ENCODE peak calls at places on chromosome 3, in six cellular contexts. G is WERI-Rb-1; V is esophagus squamous epithelium; Q is CD8-positive, alpha-beta T cell; P is upper lobe of right lung; U is testis. H is an unnamed sample. For H3K36me3, the result is how much of the 10 kb centered on the place peaks cover.

GRCh38 chr3:12588674-12589054 is 31.8 kb downstream of the MKRN2 start:
- DNase-seq in Q (no peak), G (no peak), U (no peak), V (no peak), P (no peak), H (no peak)

GRCh38 chr3:117892431-117892841 is 1142.2 kb downstream of the IGSF11 start:
- DNase-seq in P (no peak), Q (no peak), G (no peak), U (no peak), V (no peak), H (no peak)

GRCh38 chr3:69364354-69364753 is 21.5 kb downstream of the FRMD4B start:
- DNase-seq in G (no peak), Q (no peak), P (no peak), U (no peak), V (no peak), H (no peak)

GRCh38 chr3:111724694-111725093 is 129.5 kb upstream of the ZBED2 start:
- DNase-seq in P (no peak), U (no peak), V (no peak), G (no peak), Q (no peak), H (no peak)

GRCh38 chr3:114694251-114694650 is 400.4 kb downstream of the TIGIT start:
- DNase-seq in Q (no peak), P (no peak), V (no peak), G (no peak), U (no peak), H (no peak)

GRCh38 chr3:156383433-156384025 is 171.4 kb downstream of the SSR3 start:
- DNase-seq in G (no peak), Q (no peak), V (no peak), U (no peak), P (no peak), H (no peak)

GRCh38 chr3:159787191-159787590 is 201.4 kb upstream of the IL12A start:
- DNase-seq in Q (no peak), U (no peak), G (no peak), P (no peak), V (no peak), H (no peak)

GRCh38 chr3:189824629-189825312 is 193.6 kb downstream of the TP63 start:
- DNase-seq in Q (no peak), G (no peak), U (no peak), V (no peak), P (no peak), H (no peak)

GRCh38 chr3:45437388-45437787 is 49.0 kb downstream of the LARS2 start:
- DNase-seq in U (no peak), Q (no peak), G (no peak), V (no peak), P (no peak), H (no peak)

GRCh38 chr3:170355738-170356595 is 1.5 kb upstream of the SKIL start:
- DNase-seq in Q (no peak), U (peak), G (peak), P (peak), V (peak), H (peak)

GRCh38 chr3:157360044-157360443 is 76.6 kb upstream of the PTX3 start:
- DNase-seq in Q (no peak), V (no peak), G (no peak), U (no peak), P (no peak), H (no peak)

GRCh38 chr3:4990061-4990460 is 10.8 kb downstream of the BHLHE40 start:
- DNase-seq in G (no peak), P (no peak), V (no peak), Q (no peak), U (no peak), H (no peak)

GRCh38 chr3:191338177-191338488 is 7.8 kb upstream of the UTS2B start:
- DNase-seq in G (no peak), Q (no peak), V (no peak), P (no peak), U (no peak), H (no peak)

GRCh38 chr3:24494616-24495333 is at the start of gene THRB:
- DNase-seq in G (peak), P (peak), Q (no peak), U (peak), V (no peak), H (peak)

GRCh38 chr3:112090899-112091586 is 4.9 kb downstream of the C3orf52 start:
- DNase-seq in V (no peak), G (no peak), U (no peak), Q (no peak), P (no peak), H (no peak)

GRCh38 chr3:62803276-62803675 is 71.9 kb downstream of the CADPS start:
- DNase-seq in U (no peak), Q (no peak), V (no peak), P (no peak), G (peak), H (no peak)

GRCh38 chr3:131596884-131597283 is 94.1 kb upstream of the MRPL3 start:
- DNase-seq in P (no peak), G (no peak), U (no peak), V (no peak), Q (no peak), H (no peak)

GRCh38 chr3:113157408-113157980 is 53.9 kb upstream of the BOC start:
- DNase-seq in V (no peak), U (peak), G (no peak), P (no peak), Q (no peak), H (no peak)

GRCh38 chr3:108182339-108182738 is 39.9 kb downstream of the IFT57 start:
- DNase-seq in U (no peak), G (no peak), Q (no peak), P (no peak), V (no peak), H (no peak)

GRCh38 chr3:66410976-66411375 is 89.8 kb downstream of the LRIG1 start:
- DNase-seq in V (no peak), Q (no peak), P (no peak), G (no peak), U (no peak), H (no peak)

GRCh38 chr3:25532763-25533162 is 104.7 kb downstream of the RARB start:
- DNase-seq in U (peak), G (peak), V (no peak), P (no peak), Q (no peak), H (no peak)

GRCh38 chr3:168684519-168684918 is 588.8 kb upstream of the GOLIM4 start:
- DNase-seq in P (no peak), U (no peak), G (no peak), Q (no peak), V (no peak), H (no peak)

GRCh38 chr3:167450675-167451074 is 23.2 kb downstream of the SERPINI2 start:
- DNase-seq in G (no peak), V (no peak), U (no peak), P (no peak), Q (no peak), H (no peak)

GRCh38 chr3:31364711-31365110 is 168.0 kb upstream of the STT3B start:
- DNase-seq in V (no peak), G (no peak), U (no peak), Q (no peak), P (no peak), H (no peak)

GRCh38 chr3:19632099-19633074 is 301.6 kb downstream of the EFHB start:
- DNase-seq in Q (no peak), P (no peak), U (no peak), G (no peak), V (no peak), H (no peak)

GRCh38 chr3:152346058-152346457 is 77.3 kb downstream of the MBNL1 start:
- DNase-seq in Q (no peak), P (no peak), U (no peak), G (no peak), V (no peak), H (no peak)

GRCh38 chr3:99499235-99499798 is 139.1 kb upstream of the COL8A1 start:
- DNase-seq in U (peak), P (no peak), Q (no peak), V (no peak), G (peak), H (no peak)

DNA sequence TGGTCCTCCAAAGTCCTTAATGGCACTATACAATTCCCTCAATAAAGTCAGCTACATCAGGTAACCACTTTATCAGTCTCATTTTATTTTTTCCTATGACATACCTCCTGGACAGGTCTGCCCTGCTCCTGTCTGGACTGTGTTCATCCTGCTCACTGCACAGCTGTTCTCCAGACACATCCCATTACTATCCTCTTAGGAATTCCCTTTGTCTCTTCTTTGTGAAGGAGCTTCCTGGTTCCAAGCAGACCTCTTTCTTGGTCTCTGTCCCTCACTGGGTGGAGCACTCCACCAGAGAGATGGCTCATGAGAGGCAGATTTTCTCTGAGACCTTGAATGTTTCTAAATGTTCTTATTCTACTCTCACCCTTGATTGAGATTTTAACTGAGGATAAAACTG is 60.1 kb downstream of the KY start:
- DNase-seq in V (no peak), U (no peak), G (no peak), Q (no peak), P (no peak), H (no peak)
- H3K4me3 ChIP-seq in V (no peak), U (no peak), G (no peak), Q (no peak), P (no peak), H (no peak)

GRCh38 chr3:7194081-7194835 is 333.3 kb downstream of the GRM7 start:
- DNase-seq in V (no peak), U (no peak), G (no peak), P (no peak), Q (no peak), H (no peak)
- H3K36me3 ChIP-seq in V (under half), U (under half), G (under half), P (under half), Q (under half), H (under half)

GRCh38 chr3:68007621-68008226 is 353.3 kb upstream of the SUCLG2 start:
- DNase-seq in G (peak), U (peak), P (no peak), V (no peak), Q (peak), H (no peak)
- H3K27ac ChIP-seq in G (no peak), U (no peak), P (no peak), V (no peak), Q (no peak), H (no peak)

GRCh38 chr3:42500091-42500490 is 2.4 kb upstream of the VIPR1 start:
- DNase-seq in P (peak), V (no peak), Q (no peak), G (peak), U (no peak), H (peak)

GRCh38 chr3:42501321-42501680 is 1.1 kb upstream of the VIPR1 start:
- DNase-seq in Q (no peak), U (no peak), P (no peak), V (no peak), G (peak), H (peak)

GRCh38 chr3:42499478-42499871 is 3.0 kb upstream of the VIPR1 start:
- DNase-seq in G (peak), P (no peak), V (no peak), U (no peak), Q (no peak), H (peak)

GRCh38 chr3:42501681-42502428 is 588 bp upstream of the VIPR1 start:
- DNase-seq in U (peak), G (peak), P (peak), V (no peak), Q (peak), H (peak)

GRCh38 chr3:42500909-42501308 is 1.5 kb upstream of the VIPR1 start:
- DNase-seq in V (no peak), U (no peak), G (no peak), P (no peak), Q (no peak), H (peak)
- H3K4me3 ChIP-seq in V (no peak), U (no peak), G (no peak), P (no peak), Q (no peak), H (no peak)

DNA sequence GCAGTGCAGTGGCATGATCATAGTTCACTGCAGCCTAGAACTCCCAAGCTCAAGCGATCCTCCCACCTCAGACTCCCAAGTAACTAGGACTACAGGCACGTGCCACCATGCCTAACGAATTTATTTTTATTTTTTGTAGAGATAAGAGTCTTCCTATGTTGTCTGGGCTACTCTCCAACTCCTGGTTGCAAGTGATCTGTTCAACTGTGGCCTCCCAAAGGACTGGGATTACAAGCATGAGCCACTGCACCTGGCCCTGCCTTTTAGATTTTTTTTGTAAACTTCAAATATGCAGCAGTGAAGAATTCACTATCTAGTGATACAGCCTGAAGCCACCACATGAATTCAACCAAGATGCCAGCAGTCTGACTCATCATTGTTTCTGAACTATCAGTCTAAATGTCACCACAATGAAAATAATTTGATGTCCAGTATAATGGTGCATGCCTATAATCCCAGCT is 32.7 kb downstream of the UBXN7 start:
- DNase-seq in V (no peak), P (no peak), U (no peak), Q (no peak), G (no peak), H (no peak)
- H3K36me3 ChIP-seq in V (half or more), P (under half), U (under half), Q (under half), G (under half), H (under half)

GRCh38 chr3:73028803-73029202 is 32.2 kb downstream of the PPP4R2 start:
- DNase-seq in Q (no peak), U (no peak), P (no peak), V (no peak), G (no peak), H (no peak)

GRCh38 chr3:73026702-73027101 is 30.1 kb downstream of the PPP4R2 start:
- DNase-seq in V (no peak), P (no peak), G (no peak), Q (no peak), U (no peak), H (no peak)

GRCh38 chr3:73021301-73021700 is 24.7 kb downstream of the PPP4R2 start:
- DNase-seq in Q (no peak), V (no peak), U (no peak), G (no peak), P (no peak), H (no peak)

GRCh38 chr3:73026111-73026510 is 29.5 kb downstream of the PPP4R2 start:
- DNase-seq in P (no peak), V (no peak), G (no peak), U (no peak), Q (no peak), H (no peak)

DNA sequence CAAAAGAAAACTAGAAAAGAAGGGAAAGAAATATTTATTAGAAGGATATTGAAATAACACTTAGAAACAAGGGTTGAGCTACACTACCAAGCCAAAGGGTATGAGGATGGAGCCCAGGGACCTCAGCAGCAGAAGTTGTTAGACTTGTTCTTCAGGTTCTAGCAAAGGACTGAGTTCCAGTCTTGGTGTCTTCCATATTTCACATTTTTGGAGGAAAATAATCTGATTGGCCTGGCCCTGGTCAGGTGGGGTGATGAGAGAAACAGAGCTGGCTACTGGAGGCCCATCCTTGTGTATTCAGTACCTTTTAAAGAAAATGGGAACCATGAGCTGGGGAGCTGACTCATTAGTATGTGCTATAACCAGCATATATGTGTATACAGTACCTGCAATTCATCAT is 28.2 kb downstream of the PPP4R2 start:
- DNase-seq in G (no peak), V (no peak), Q (no peak), U (no peak), P (no peak), H (no peak)
- H3K27ac ChIP-seq in G (no peak), V (no peak), Q (no peak), U (no peak), P (no peak), H (no peak)

DNA sequence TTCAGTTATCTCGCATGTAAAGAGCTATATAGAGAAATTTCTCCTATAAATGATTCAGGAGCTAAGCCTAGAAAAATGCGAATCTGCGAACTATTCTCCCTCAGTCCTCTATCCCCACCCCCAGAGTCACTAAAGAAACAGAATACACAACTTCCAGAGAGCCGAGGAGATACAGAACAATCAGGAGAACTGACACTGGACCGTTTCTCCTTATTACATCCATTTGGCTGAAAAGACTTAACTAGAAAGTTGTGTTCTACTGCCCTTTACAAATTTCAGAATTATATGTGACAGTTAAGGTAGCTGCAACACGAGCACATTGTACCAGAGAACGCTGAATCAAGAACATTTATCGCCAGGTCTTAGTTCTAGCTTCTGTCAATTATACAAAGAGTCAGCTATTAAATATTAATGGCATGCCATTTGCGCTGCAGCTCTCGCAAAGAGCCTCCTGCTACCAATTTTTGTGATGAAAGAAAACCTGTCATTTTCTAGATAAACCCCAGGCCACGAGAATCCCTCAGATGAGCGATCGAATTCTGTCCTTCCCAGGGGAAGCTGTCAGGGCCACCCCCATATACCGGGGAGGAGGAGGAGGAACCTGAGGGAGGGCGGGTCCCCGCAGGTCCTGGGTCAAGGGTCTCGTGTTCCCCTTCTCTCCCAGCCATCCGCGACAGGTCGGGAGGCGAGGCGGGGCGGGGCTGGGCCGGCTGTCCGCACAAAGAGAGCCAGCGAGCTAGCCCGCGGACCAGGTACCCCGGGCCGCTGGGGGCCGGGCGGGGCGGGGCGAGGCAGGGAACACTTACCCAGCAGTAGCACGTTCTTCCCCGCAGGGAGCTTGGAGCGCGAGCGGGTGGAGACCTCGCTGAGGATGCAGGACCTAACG is 875 bp downstream of the DYNC1LI1 start:
- DNase-seq in V (no peak), Q (no peak), G (peak), U (peak), P (peak), H (peak)
- H3K4me3 ChIP-seq in V (peak), Q (peak), G (peak), U (peak), P (peak), H (peak)

DNA sequence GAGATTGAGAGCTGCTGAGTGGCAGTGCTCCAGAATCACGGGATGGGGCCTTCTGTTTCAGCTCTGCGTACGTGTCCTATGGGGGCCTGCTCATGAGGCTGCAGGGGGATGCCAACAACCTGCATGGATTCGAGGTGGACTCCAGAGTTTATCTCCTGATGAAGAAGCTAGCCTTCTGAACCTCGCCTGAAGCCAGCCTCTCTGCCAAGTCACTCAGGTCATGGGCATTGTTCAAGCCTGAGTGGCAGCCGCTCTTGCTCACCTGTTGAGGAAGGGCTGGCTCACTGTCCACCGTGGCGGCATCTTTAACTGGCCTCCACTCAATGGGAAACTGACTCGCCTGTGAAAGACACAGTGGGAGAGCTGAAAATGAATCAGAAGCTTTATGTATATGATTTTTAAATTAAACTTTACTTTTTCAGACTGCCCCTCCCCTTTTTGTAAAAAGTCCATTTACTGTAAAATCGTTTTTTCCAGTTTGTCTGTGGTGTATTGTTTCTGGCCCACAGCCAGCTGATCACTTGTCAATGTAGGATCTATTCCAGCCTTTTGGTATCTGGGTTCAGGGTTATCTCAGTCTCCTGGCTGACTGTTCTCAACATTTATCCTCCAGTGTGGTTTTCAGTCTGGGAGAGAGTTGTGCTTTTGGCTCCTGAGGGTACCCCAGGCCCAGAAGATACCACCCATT is 6.8 kb downstream of the POLR2H start:
- DNase-seq in G (no peak), V (no peak), U (no peak), Q (no peak), P (no peak), H (no peak)
- H3K36me3 ChIP-seq in G (half or more), V (half or more), U (under half), Q (under half), P (under half), H (under half)

H was measured in right atrium auricular region.